ENCODE peak calls at places on chromosomes 12 and 14, in nine cellular contexts. T is activated naive CD8-positive, alpha-beta T cell treated with anti-CD3 and anti-CD28 coated beads, Interleukin-2, amount 10 ng/mL, durations not matched to agents 7 days and 5 days; F is activated CD8-positive, alpha-beta T cell treated with anti-CD3 and anti-CD28 coated beads for 36 hours; G is upper lobe of right lung; H is stimulated activated naive CD8-positive, alpha-beta T cell treated with anti-CD3 and anti-CD28 coated beads, Interleukin-15, Interleukin-2, amounts not matched to agents 100 U/mL and 50 U/mL, for 24 hours; Z is central memory CD8-positive, alpha-beta T cell; L is CD4-positive, alpha-beta T cell; S is gastrocnemius medialis; C is HepG2. A is an unnamed sample.

GRCh38 chr12:28575593-28576205 is 385.4 kb downstream of the CCDC91 start:
- ATAC-seq in T (no peak), F (no peak), G (no peak), H (no peak), Z (no peak), L (no peak), S (no peak), C (no peak), A (no peak)

GRCh38 chr14:57261604-57262003 is 7.1 kb downstream of the EXOC5 start:
- ATAC-seq in T (no peak), F (no peak), G (no peak), H (no peak), Z (no peak), L (no peak), S (no peak), C (no peak), A (no peak)

GRCh38 chr12:89939468-89940215 is 231.0 kb upstream of the ATP2B1 start:
- ATAC-seq in T (no peak), F (no peak), G (no peak), H (no peak), Z (no peak), L (no peak), S (no peak), C (no peak), A (no peak)

GRCh38 chr14:100729982-100730381 is 3.3 kb downstream of the DLK1 start:
- ATAC-seq in T (no peak), F (no peak), G (no peak), H (no peak), Z (no peak), L (no peak), S (no peak), C (no peak), A (no peak)

GRCh38 chr12:19800884-19801283 is 361.6 kb downstream of the AEBP2 start:
- ATAC-seq in T (no peak), F (peak), G (no peak), H (peak), Z (no peak), L (no peak), S (no peak), C (no peak), A (peak)

GRCh38 chr12:102602549-102602948 is 122.2 kb upstream of the IGF1 start:
- ATAC-seq in T (no peak), F (no peak), G (no peak), H (no peak), Z (no peak), L (no peak), S (no peak), C (no peak), A (no peak)

GRCh38 chr12:113664224-113664681 is 192.6 kb upstream of the LHX5 start:
- ATAC-seq in T (no peak), F (no peak), G (no peak), H (no peak), Z (no peak), L (no peak), S (no peak), C (no peak), A (no peak)

GRCh38 chr12:15979096-15980091 is 68.3 kb downstream of the DERA start:
- ATAC-seq in T (no peak), F (no peak), G (peak), H (no peak), Z (no peak), L (no peak), S (no peak), C (peak), A (no peak)

GRCh38 chr12:53481957-53482586 is 17.2 kb downstream of the MAP3K12 start:
- ATAC-seq in T (peak), F (peak), G (no peak), H (peak), Z (peak), L (peak), S (no peak), C (peak), A (no peak)

GRCh38 chr12:119222222-119222951 is 43.7 kb downstream of the HSPB8 start:
- ATAC-seq in T (no peak), F (no peak), G (peak), H (no peak), Z (no peak), L (no peak), S (no peak), C (no peak), A (no peak)

A was measured in activated T-helper 17 cell treated with anti-CD3 and anti-CD28 coated beads, Interleukin-2, amount 50 U/mL, for 72 hours.